ENCODE peak calls at places on chromosomes 16 and 17, in eight cellular contexts. W, L, M, B, S, H, R and Q are unnamed samples.

GRCh38 chr16:86215233-86215978 is 294.9 kb upstream of the FOXF1 start:
- DNase-seq in L (no peak), M (peak), H (peak), R (no peak), W (no peak), B (no peak), S (no peak), Q (no peak)

GRCh38 chr16:27474921-27475320 is 72.9 kb downstream of the IL21R start:
- DNase-seq in W (no peak), S (no peak), L (no peak), B (no peak), M (no peak), R (no peak), H (no peak), Q (no peak)

GRCh38 chr17:17175340-17175739 is 30.8 kb downstream of the PLD6 start:
- DNase-seq in W (no peak), H (no peak), B (no peak), R (no peak), S (no peak), M (no peak), L (no peak), Q (no peak)

GRCh38 chr17:31418773-31419350 is 27.4 kb downstream of the RAB11FIP4 start:
- DNase-seq in S (no peak), W (no peak), B (no peak), H (no peak), R (no peak), M (no peak), L (no peak), Q (no peak)

GRCh38 chr17:3695723-3696411 is at the start of gene P2RX5:
- DNase-seq in S (peak), R (no peak), B (peak), M (peak), W (peak), L (no peak), H (no peak), Q (no peak)

GRCh38 chr16:70438325-70438982 is 446 bp downstream of the ST3GAL2 start:
- DNase-seq in S (no peak), R (no peak), B (no peak), L (no peak), W (no peak), M (peak), H (no peak), Q (no peak)

GRCh38 chr17:59804910-59805381 is 87.8 kb downstream of the TUBD1 start:
- DNase-seq in M (peak), R (no peak), S (no peak), W (no peak), B (no peak), H (no peak), L (no peak), Q (peak)

GRCh38 chr16:14057878-14058382 is 13.2 kb upstream of the MRTFB start:
- DNase-seq in B (no peak), L (peak), H (no peak), M (peak), R (no peak), S (no peak), W (no peak), Q (no peak)

GRCh38 chr17:71023631-71024030 is 854.3 kb downstream of the KCNJ2 start:
- DNase-seq in W (no peak), R (peak), S (peak), M (peak), B (no peak), H (no peak), L (peak), Q (no peak)

GRCh38 chr17:50596191-50597037 is 35.9 kb downstream of the CACNA1G start:
- DNase-seq in S (no peak), M (no peak), L (no peak), B (no peak), R (no peak), H (no peak), W (no peak), Q (no peak)